ENCODE peak calls at places on chromosomes 3 and 15, in four cellular contexts. H, G, A and D are unnamed samples.

GRCh38 chr3:189353318-189353958 is 181.7 kb downstream of the TPRG1 start:
- DNase-seq in G (no peak), H (no peak), A (no peak), D (no peak)

GRCh38 chr3:34000301-34000700 is 201.9 kb downstream of the PDCD6IP start:
- DNase-seq in H (no peak), A (no peak), G (no peak), D (no peak)

GRCh38 chr15:75785771-75786563 is 57.3 kb upstream of the UBE2Q2 start:
- DNase-seq in A (no peak), H (no peak), G (no peak), D (no peak)

GRCh38 chr15:35912196-35912595 is 366.2 kb upstream of the DPH6 start:
- DNase-seq in H (no peak), A (no peak), G (no peak), D (no peak)

GRCh38 chr3:8540456-8540855 is 38.8 kb downstream of the LMCD1 start:
- DNase-seq in A (no peak), H (no peak), G (no peak), D (no peak)

GRCh38 chr3:72217570-72217969 is 432.6 kb upstream of the PROK2 start:
- DNase-seq in H (no peak), A (no peak), G (no peak), D (no peak)

GRCh38 chr3:52181543-52181942 is 16.4 kb upstream of the ALAS1 start:
- DNase-seq in H (no peak), G (no peak), A (no peak), D (no peak)

GRCh38 chr3:111998661-111999641 is at the start of gene TAGLN3:
- DNase-seq in G (no peak), A (no peak), H (no peak), D (no peak)

GRCh38 chr15:38842991-38843610 is 278.5 kb upstream of the RASGRP1 start:
- DNase-seq in A (peak), G (no peak), H (no peak), D (no peak)

GRCh38 chr15:69140306-69140705 is 20.1 kb upstream of the GLCE start:
- DNase-seq in G (no peak), H (no peak), A (no peak), D (no peak)

GRCh38 chr15:40340038-40340739 is 550 bp downstream of the CCDC9B start:
- DNase-seq in H (peak), A (no peak), G (no peak), D (no peak)

GRCh38 chr3:131972550-131972949 is 62.3 kb downstream of the CPNE4 start:
- DNase-seq in H (no peak), G (no peak), A (no peak), D (no peak)

GRCh38 chr15:70101459-70102113 is 3.9 kb upstream of the TLE3 start:
- DNase-seq in A (peak), H (peak), G (peak), D (no peak)

DNA sequence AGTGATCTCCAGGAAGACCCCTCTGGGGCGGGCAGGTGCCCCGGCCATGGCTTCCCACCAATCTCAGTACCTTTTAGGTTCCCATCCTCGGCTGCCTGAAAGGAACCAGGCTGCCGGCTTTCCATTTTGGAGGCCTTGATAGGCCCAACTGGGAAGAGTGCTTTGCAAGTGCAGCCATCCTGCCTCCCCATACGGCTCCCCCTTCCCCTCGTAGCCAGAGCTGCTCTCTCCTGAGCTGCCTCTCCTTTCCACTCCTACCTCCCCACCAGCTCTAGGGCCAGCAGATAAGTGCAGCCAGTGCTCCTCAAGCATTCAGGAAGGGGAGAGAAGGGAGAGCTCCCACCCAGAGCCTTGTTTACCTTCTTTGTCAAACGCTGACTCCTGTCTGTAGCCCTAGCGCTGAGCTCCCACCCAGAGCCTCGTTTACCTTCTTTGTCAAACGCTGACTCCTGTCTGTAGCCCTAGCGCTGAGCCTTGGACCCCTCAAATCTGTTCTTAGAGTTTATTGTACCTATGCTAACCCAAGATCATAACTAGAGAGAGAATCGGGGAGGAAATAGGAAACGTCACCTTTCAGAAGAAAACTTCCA is 133.0 kb downstream of the LRRK1 start:
- DNase-seq in H (no peak), G (no peak), A (no peak), D (no peak)
- H3K4me3 ChIP-seq in H (no peak), G (no peak), A (no peak), D (no peak)

GRCh38 chr3:129625071-129625874 is 18.8 kb upstream of the PLXND1 start:
- DNase-seq in H (no peak), G (no peak), A (no peak), D (no peak)

GRCh38 chr3:129628169-129628522 is 21.7 kb upstream of the PLXND1 start:
- DNase-seq in H (no peak), G (no peak), A (no peak), D (no peak)

GRCh38 chr3:129629011-129629410 is 22.5 kb upstream of the PLXND1 start:
- DNase-seq in G (no peak), H (no peak), A (no peak), D (no peak)

GRCh38 chr3:129627350-129628168 is 21.1 kb upstream of the PLXND1 start:
- DNase-seq in H (no peak), A (no peak), G (peak), D (peak)

GRCh38 chr3:129626744-129627349 is 20.4 kb upstream of the PLXND1 start:
- DNase-seq in A (no peak), H (no peak), G (no peak), D (peak)
- H3K4me3 ChIP-seq in A (peak), H (peak), G (no peak), D (peak)

DNA sequence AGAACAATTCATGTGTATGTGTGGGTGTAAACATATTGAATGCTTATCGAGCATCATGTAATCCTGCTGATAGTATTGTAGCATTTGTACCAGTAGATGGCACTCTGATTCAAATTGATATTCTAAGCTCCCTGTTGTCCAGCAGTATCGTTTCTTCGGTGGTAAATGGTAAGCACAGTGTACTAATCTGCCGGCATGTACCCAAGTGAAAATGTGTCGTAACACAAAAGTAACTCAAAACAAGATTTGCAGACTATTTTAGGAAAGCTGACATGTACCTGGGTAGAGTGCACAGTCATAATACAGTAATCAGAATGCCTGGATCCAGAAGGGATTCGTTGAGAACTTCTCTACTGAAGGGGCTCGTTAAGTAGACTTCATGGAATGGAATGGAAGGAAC is 31.7 kb upstream of the MNS1 start:
- DNase-seq in A (peak), G (peak), H (no peak), D (no peak)
- H3K4me3 ChIP-seq in A (no peak), G (no peak), H (peak), D (no peak)

GRCh38 chr15:63044645-63045437 is 2.3 kb downstream of the TPM1 start:
- DNase-seq in A (peak), H (no peak), G (no peak), D (no peak)
- H3K4me3 ChIP-seq in A (peak), H (peak), G (no peak), D (no peak)

DNA sequence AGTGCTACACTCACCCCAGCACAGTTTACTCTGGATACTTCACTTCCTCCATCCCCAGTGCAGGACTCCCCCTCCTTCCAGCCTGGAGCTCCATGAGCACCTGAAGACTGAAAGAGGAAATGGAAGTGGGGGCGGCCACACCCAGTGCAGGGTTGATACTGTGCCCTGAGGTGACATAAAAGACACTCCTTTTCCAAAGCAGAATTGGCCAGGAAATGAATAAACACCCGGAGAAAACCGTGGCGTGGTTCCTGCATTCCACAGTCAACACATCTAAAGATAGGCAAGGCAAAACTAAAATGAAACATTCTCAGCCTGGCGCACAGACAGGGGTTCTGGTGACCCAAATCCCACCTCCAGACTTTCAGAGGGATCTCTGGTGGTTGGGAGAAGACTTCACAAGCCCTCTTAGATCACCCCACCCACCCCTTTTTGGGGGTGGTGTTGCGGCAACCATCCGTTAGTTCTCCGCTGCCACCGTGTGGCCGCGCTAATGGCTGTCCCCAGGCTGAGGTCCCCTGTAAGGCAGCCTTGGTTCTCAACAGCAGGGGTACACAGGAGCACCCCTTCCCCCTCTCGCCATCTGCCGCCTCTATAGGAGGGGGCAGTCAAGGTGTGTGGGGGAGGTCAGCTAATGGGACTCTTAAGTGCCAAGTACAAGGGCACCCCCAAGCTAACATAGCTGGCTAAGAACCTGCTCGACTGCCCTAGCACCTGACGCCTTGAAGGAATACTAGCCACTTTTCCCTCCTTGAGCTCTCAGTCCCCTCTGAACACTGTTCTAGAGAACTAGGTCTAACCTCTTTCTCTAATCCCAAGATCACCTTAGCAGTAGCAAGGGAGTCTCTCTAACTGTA is 2.6 kb upstream of the MST1R start:
- DNase-seq in H (no peak), G (peak), A (no peak), D (peak)
- H3K4me3 ChIP-seq in H (peak), G (no peak), A (no peak), D (peak)

GRCh38 chr3:177453087-177453844 is 256.0 kb upstream of the TBL1XR1 start:
- DNase-seq in A (no peak), G (no peak), H (no peak), D (no peak)

GRCh38 chr3:177448987-177449975 is 252.0 kb upstream of the TBL1XR1 start:
- DNase-seq in A (no peak), G (no peak), H (no peak), D (peak)

GRCh38 chr3:177452487-177452886 is 255.2 kb upstream of the TBL1XR1 start:
- DNase-seq in G (no peak), A (peak), H (no peak), D (no peak)

GRCh38 chr3:177451940-177452484 is 254.7 kb upstream of the TBL1XR1 start:
- DNase-seq in H (no peak), G (no peak), A (no peak), D (no peak)

DNA sequence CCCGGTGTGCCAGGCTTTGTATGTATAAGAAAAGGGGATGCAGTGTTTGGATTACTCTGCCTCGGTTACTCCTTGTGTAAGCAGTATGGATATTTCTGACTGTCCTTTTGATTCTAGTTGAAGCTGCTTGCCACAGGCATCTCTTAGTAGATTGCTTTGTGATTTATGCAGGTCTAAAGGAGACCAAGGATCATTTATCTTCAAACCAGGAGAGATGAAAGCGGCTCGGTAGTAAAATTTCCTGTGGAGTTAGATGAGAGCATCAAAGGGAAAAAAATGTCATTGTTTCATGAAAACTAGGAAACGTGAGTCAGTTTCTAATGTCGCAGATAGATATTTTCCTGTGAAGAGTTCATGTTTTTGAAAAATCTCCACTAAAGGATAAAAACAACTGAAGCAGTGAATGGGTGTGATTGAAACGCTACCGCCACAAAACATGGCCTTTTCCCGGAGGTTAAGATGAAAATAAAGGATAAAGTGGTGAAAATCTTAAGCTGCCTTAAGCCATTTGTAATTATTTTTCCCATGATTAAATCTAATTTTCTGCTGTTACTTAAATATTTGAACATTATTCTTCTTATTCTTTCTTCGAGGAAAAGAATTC is 254.1 kb upstream of the TBL1XR1 start:
- DNase-seq in G (no peak), H (no peak), A (no peak), D (no peak)
- H3K4me3 ChIP-seq in G (no peak), H (no peak), A (no peak), D (no peak)

GRCh38 chr3:172596394-172596706 is 73.1 kb upstream of the TNFSF10 start:
- DNase-seq in G (no peak), H (no peak), A (no peak), D (no peak)

GRCh38 chr3:172595648-172596393 is 72.6 kb upstream of the TNFSF10 start:
- DNase-seq in A (no peak), G (peak), H (no peak), D (peak)

GRCh38 chr3:172591171-172591605 is 68.0 kb upstream of the TNFSF10 start:
- DNase-seq in A (no peak), H (no peak), G (peak), D (no peak)

GRCh38 chr3:172591876-172592771 is 68.9 kb upstream of the TNFSF10 start:
- DNase-seq in A (no peak), G (peak), H (no peak), D (peak)

DNA sequence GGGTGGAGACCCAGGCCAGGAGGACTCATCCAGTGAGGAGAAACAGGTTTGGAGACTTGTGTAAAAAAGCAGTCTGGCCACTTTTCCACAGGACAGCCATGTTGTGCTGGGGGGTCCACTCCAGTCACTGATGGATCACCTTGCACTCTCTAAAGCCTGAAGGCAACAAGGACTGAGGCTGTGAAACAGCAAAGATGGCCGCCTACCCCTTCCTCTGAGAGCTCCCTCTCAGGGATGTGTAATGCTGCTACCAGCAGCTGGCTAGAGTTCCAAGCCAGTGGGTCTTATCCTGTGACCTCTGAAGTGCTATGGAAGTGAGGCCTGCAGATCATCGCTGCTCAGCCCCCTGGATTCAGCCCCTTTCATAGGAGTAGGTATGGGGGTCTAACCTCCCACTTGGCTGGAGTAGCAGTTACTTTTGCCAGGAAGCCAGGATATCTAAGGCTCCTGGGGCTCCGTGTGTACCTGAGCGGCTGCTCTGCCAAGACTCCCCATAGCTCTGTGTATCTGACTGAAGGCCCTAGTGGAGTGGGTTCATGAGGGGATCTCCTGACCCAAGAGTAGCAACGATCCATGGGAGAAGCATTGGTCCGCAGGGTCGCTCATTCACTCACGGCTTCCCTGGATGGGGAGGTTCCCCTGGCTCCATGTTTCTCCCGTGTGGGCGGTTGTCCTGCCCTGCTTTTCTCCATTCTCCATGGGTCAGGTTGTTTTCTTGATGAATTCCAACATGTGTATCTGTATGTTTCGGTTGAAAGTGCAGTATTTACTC is 69.9 kb upstream of the TNFSF10 start:
- DNase-seq in H (no peak), G (peak), A (no peak), D (peak)
- H3K4me3 ChIP-seq in H (no peak), G (no peak), A (no peak), D (peak)

GRCh38 chr3:156826896-156827882 is 1.0 kb downstream of the LEKR1 start:
- DNase-seq in G (no peak), A (no peak), H (no peak), D (no peak)

GRCh38 chr3:156831006-156831405 is 4.9 kb downstream of the LEKR1 start:
- DNase-seq in G (no peak), H (no peak), A (no peak), D (no peak)

GRCh38 chr3:156820687-156821070 is 5.5 kb upstream of the LEKR1 start:
- DNase-seq in G (no peak), H (no peak), A (no peak), D (no peak)

GRCh38 chr3:156826144-156826895 is at the start of gene LEKR1:
- DNase-seq in A (peak), G (no peak), H (peak), D (peak)

GRCh38 chr3:156825795-156826143 is 384 bp upstream of the LEKR1 start:
- DNase-seq in G (no peak), H (no peak), A (no peak), D (no peak)
- H3K4me3 ChIP-seq in G (no peak), H (peak), A (peak), D (peak)

GRCh38 chr3:122646146-122646988 is 34.3 kb upstream of the PARP14 start:
- DNase-seq in H (no peak), G (peak), A (no peak), D (no peak)

GRCh38 chr3:122640437-122640999 is 40.1 kb upstream of the PARP14 start:
- DNase-seq in A (no peak), G (no peak), H (no peak), D (no peak)

GRCh38 chr3:122642935-122643334 is 37.7 kb upstream of the PARP14 start:
- DNase-seq in G (no peak), A (no peak), H (no peak), D (no peak)
- H3K4me3 ChIP-seq in G (no peak), A (no peak), H (no peak), D (no peak)

GRCh38 chr3:57893156-57893555 is 115.1 kb upstream of the FLNB start:
- DNase-seq in H (no peak), A (no peak), G (no peak), D (no peak)

GRCh38 chr3:57893668-57894067 is 114.6 kb upstream of the FLNB start:
- DNase-seq in H (no peak), G (no peak), A (no peak), D (no peak)

GRCh38 chr3:57896046-57896445 is 112.2 kb upstream of the FLNB start:
- DNase-seq in H (no peak), A (no peak), G (no peak), D (no peak)

GRCh38 chr3:57892423-57892822 is 115.8 kb upstream of the FLNB start:
- DNase-seq in H (no peak), G (no peak), A (no peak), D (no peak)

DNA sequence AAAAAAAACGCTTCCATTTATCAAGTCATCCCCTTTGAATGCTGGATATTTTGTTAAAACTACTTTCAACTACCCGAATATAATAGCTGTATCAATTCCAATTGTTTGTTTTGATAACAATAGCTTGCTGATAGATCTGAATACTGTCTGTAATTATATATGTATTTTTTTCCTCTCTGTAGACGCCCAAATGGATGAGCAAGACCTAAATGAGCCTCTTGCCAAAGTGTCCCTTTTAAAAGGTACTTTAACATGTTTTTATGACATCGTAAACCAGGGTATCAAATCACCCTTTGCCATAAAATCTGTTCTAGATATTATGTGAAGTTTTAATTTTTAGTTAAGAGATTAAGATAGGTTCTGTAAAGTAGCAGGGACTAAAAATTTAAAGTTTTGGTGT is 111.5 kb upstream of the FLNB start:
- DNase-seq in H (no peak), G (no peak), A (no peak), D (no peak)
- H3K4me3 ChIP-seq in H (peak), G (no peak), A (no peak), D (no peak)